ENCODE peak calls at places on chromosomes 2 and 18, in four cellular contexts. B is activated T-helper 1 cell treated with anti-CD3 and anti-CD28 coated beads, Interleukin-12 subunit alpha, Interleukin-12 subunit beta, Interleukin-2, Interleukin-4 antibody, amounts not matched to agents 30 ng/mL and 10 ng/mL and 1 ng/mL, durations not matched to agents 14 hours and 24 hours and 36 hours; W is heart right ventricle; X is hippocampal formation. I is an unnamed sample.

GRCh38 chr18:56200381-56200831 is 438.0 kb downstream of the TXNL1 start:
- DNase-seq in B (no peak), W (no peak), X (no peak), I (no peak)

GRCh38 chr2:164975885-164976284 is 20.6 kb upstream of the SLC38A11 start:
- DNase-seq in X (no peak), W (no peak), B (no peak), I (no peak)

GRCh38 chr2:102795641-102796040 is 33.8 kb downstream of the TMEM182 start:
- DNase-seq in X (no peak), W (no peak), B (no peak), I (no peak)

GRCh38 chr2:96409543-96410184 is 74.1 kb downstream of the NCAPH start:
- DNase-seq in W (peak), B (no peak), X (no peak), I (peak)

GRCh38 chr2:37573406-37573805 is 98.0 kb downstream of the CDC42EP3 start:
- DNase-seq in W (no peak), B (no peak), X (no peak), I (no peak)

GRCh38 chr2:175180701-175181103 is 808 bp downstream of the ATP5MC3 start:
- DNase-seq in B (peak), X (no peak), W (peak), I (no peak)

GRCh38 chr2:62326735-62327134 is 130.8 kb downstream of the B3GNT2 start:
- DNase-seq in B (no peak), W (no peak), X (no peak), I (no peak)

GRCh38 chr2:230230087-230230486 is 4.6 kb downstream of the SP140 start:
- DNase-seq in B (no peak), W (no peak), X (no peak), I (no peak)

GRCh38 chr2:142872900-142873724 is 4.4 kb upstream of the KYNU start:
- DNase-seq in X (no peak), W (no peak), B (no peak), I (no peak)